ENCODE peak calls at places on chromosomes 2 and 18, in nine cellular contexts. Q is prostate gland, G is ovary, N is MM.1S, I is lung, J is PC-9, V is sigmoid colon, F is fibroblast of lung, O is stomach. L is an unnamed sample.

GRCh38 chr18:26190506-26190905 is 35.7 kb upstream of the TAF4B start:
- DNase-seq in Q (no peak), G (no peak), N (peak; percentile 90), I (no peak), J (no peak), V (no peak), F (no peak), O (no peak), L (no peak)

GRCh38 chr18:33745396-33745795 is 167.4 kb downstream of the ASXL3 start:
- DNase-seq in Q (no peak), G (no peak), N (no peak), I (no peak), J (no peak), V (peak; percentile 27), F (no peak), O (no peak), L (no peak)

GRCh38 chr18:37403100-37403781 is 162.4 kb downstream of the CELF4 start:
- DNase-seq in Q (no peak), G (peak; percentile 36), N (peak; percentile 59), I (no peak), J (no peak), V (no peak), F (peak; percentile 90), O (no peak), L (peak; percentile 29)

GRCh38 chr2:161166538-161167409 is 6.5 kb downstream of the TANK start:
- DNase-seq in Q (no peak), G (no peak), N (peak; percentile 74), I (no peak), J (no peak), V (no peak), F (no peak), O (no peak), L (no peak)

GRCh38 chr18:21853020-21853419 is 112.4 kb downstream of the MIB1 start:
- DNase-seq in Q (no peak), G (no peak), N (peak; percentile 90), I (no peak), J (no peak), V (no peak), F (peak; percentile 62), O (no peak), L (no peak)

GRCh38 chr2:232142049-232142448 is 180.5 kb downstream of the DIS3L2 start:
- DNase-seq in Q (no peak), G (peak; percentile 34), N (peak; percentile 51), I (no peak), J (peak; percentile 5), V (no peak), F (peak; percentile 45), O (no peak), L (no peak)

GRCh38 chr2:9844581-9844980 is 1.3 kb downstream of the TAF1B start:
- DNase-seq in Q (no peak), G (no peak), N (peak; percentile 59), I (no peak), J (no peak), V (no peak), F (peak; percentile 46), O (no peak), L (no peak)

GRCh38 chr2:149799296-149799695 is 211.7 kb upstream of the MMADHC start:
- DNase-seq in Q (no peak), G (no peak), N (peak; percentile 55), I (no peak), J (peak; percentile 4), V (no peak), F (peak; percentile 49), O (no peak), L (no peak)

GRCh38 chr2:159571540-159572260 is 44.6 kb downstream of the BAZ2B start:
- DNase-seq in Q (no peak), G (no peak), N (no peak), I (no peak), J (no peak), V (no peak), F (no peak), O (no peak), L (no peak)

GRCh38 chr2:96962567-96963203 is 23.7 kb downstream of the FAM178B start:
- DNase-seq in Q (no peak), G (no peak), N (peak; percentile 53), I (no peak), J (no peak), V (no peak), F (no peak), O (no peak), L (no peak)

DNA sequence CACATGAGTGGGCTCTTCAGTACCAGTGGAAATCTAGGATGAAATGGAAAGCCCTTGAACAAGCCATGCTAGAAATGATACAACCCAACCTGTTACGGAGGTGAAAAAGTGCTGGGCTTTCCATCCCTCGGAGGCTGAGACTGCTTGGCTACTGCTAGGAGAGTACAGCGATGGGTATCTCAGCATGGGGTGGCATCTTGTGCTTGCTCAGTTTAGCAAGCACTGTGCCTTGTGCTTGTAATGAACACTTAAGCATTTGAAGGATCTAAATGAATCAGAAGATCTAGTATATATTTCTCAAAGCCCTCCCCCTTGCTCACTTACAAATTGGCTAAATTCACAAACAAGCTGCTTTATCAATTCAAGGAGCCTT is 44.3 kb upstream of the EHBP1 start:
- DNase-seq in Q (no peak), G (no peak), N (no peak), I (no peak), J (no peak), V (no peak), F (no peak), O (no peak), L (no peak)
- H3K4me1 ChIP-seq in Q (no peaks in the 10 kb centered on the region), G (peaks cover 9% of the 10 kb centered on the region), N (peaks cover 6% of the 10 kb centered on the region), I (no peaks in the 10 kb centered on the region), J (peaks cover 62% of the 10 kb centered on the region), V (peaks cover 69% of the 10 kb centered on the region), F (peaks cover 24% of the 10 kb centered on the region), O (peaks cover 12% of the 10 kb centered on the region), L (no peaks in the 10 kb centered on the region)

DNA sequence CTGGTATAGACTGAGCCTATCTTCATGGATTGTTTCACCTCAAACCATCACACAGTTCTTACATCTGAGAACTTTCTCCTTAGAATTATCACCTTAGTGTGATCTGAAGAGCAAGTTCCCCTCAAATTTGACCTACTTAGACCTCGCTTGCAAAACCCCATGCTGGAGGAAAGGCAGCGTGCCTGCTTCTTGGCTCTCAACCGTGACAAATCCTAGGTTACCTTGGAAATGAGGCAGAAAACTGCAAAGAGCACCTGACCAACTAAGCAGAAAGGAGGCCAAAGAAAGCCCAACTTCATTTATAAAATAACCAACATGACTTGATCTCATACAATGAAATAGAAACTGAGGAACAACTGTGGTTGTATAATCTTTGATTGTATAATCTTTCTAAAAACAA is 146.4 kb downstream of the RAB3GAP1 start:
- DNase-seq in Q (no peak), G (no peak), N (no peak), I (no peak), J (no peak), V (no peak), F (no peak), O (no peak), L (no peak)
- H3K27ac ChIP-seq in Q (no peak overlapping the region), G (no peak overlapping the region), N (no peak overlapping the region), I (no peak overlapping the region), J (no peak overlapping the region), V (no peak overlapping the region), F (no peak overlapping the region), O (no peak overlapping the region), L (no peak overlapping the region)

GRCh38 chr18:58334061-58334460 is 290.0 kb downstream of the NEDD4L start:
- DNase-seq in Q (no peak), G (no peak), N (no peak), I (no peak), J (no peak), V (no peak), F (no peak), O (no peak), L (no peak)

GRCh38 chr18:58336605-58337004 is 292.3 kb downstream of the ALPK2 start:
- DNase-seq in Q (no peak), G (no peak), N (no peak), I (no peak), J (no peak), V (no peak), F (no peak), O (no peak), L (no peak)

GRCh38 chr18:58337285-58337684 is 291.6 kb downstream of the ALPK2 start:
- DNase-seq in Q (no peak), G (no peak), N (no peak), I (no peak), J (no peak), V (no peak), F (no peak), O (no peak), L (no peak)

GRCh38 chr18:58335223-58335622 is 291.2 kb downstream of the NEDD4L start:
- DNase-seq in Q (no peak), G (no peak), N (no peak), I (no peak), J (no peak), V (no peak), F (no peak), O (no peak), L (no peak)

DNA sequence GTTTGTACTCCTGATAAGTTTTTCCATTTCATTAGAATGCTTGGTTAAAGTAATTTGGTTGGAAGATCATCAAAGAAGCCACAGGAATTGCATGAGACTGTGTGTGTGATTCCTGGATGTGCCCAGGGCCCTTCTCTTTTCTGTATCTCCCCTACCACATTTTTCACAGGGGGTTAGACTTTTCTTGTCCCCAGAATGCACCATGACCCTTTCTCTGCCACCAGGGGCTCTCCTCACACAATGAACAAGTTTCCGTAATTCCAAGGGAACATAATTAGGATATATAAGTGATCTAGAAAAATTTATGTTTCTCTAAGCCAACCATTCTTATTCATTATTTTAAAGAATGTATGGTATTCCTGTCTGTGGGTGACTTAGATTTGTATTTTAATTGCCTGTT is 291.8 kb downstream of the NEDD4L start:
- DNase-seq in Q (no peak), G (no peak), N (no peak), I (no peak), J (no peak), V (no peak), F (no peak), O (no peak), L (no peak)
- TF ChIP-seq CTCF in Q (no peak), G (no peak), N (no peak), I (no peak), J (no peak), V (no peak), F (peak; percentile 5), O (no peak), L (no peak)

GRCh38 chr2:109246176-109246575 is 117.2 kb downstream of the SH3RF3 start:
- DNase-seq in Q (no peak), G (no peak), N (no peak), I (no peak), J (no peak), V (no peak), F (no peak), O (no peak), L (no peak)
- H3K4me1 ChIP-seq in Q (no peaks in the 10 kb centered on the region), G (peaks cover 22% of the 10 kb centered on the region), N (peaks cover 28% of the 10 kb centered on the region), I (peaks cover 27% of the 10 kb centered on the region), J (peaks cover 52% of the 10 kb centered on the region), V (peaks cover 48% of the 10 kb centered on the region), F (peaks cover 18% of the 10 kb centered on the region), O (peaks cover 29% of the 10 kb centered on the region), L (no peaks in the 10 kb centered on the region)

GRCh38 chr2:197259470-197259999 is 51.0 kb downstream of the ANKRD44 start:
- DNase-seq in Q (no peak), G (no peak), N (no peak), I (no peak), J (no peak), V (no peak), F (no peak), O (no peak), L (no peak)
- H3K27ac ChIP-seq in Q (no peak overlapping the region), G (no peak overlapping the region), N (peak overlapping the region; percentile 49), I (no peak overlapping the region), J (no peak overlapping the region), V (no peak overlapping the region), F (no peak overlapping the region), O (peak overlapping the region; percentile 68), L (no peak overlapping the region)

GRCh38 chr2:124530203-124530602 is 505.1 kb downstream of the CNTNAP5 start:
- DNase-seq in Q (no peak), G (no peak), N (no peak), I (no peak), J (no peak), V (no peak), F (no peak), O (no peak), L (no peak)
- TF ChIP-seq CTCF in Q (no peak), G (no peak), N (no peak), I (no peak), J (no peak), V (no peak), F (no peak), O (no peak), L (no peak)